ENCODE peak calls at places on chromosome 13, in four cellular contexts. X, O, A and S are unnamed samples.

GRCh38 chr13:65697843-65698242 is 1532.3 kb downstream of the PCDH9 start:
- DNase-seq in X (no peak), A (no peak), O (no peak), S (no peak)

GRCh38 chr13:94712812-94713555 is 639 bp upstream of the SOX21 start:
- DNase-seq in X (peak), A (no peak), O (no peak), S (peak)

GRCh38 chr13:58043971-58044370 is 412.4 kb downstream of the PCDH17 start:
- DNase-seq in X (no peak), A (no peak), O (no peak), S (no peak)

GRCh38 chr13:110915874-110916670 is 1.2 kb upstream of the ANKRD10 start:
- DNase-seq in A (no peak), X (no peak), O (no peak), S (no peak)

GRCh38 chr13:109096101-109096500 is 466.7 kb downstream of the MYO16 start:
- DNase-seq in A (no peak), O (no peak), X (no peak), S (no peak)

GRCh38 chr13:41613984-41614581 is 156.7 kb downstream of the RGCC start:
- DNase-seq in A (no peak), X (no peak), O (no peak), S (no peak)

GRCh38 chr13:31538067-31539042 is 201.0 kb upstream of the RXFP2 start:
- DNase-seq in A (no peak), O (peak), X (no peak), S (no peak)

GRCh38 chr13:106047859-106048258 is 487.6 kb downstream of the EFNB2 start:
- DNase-seq in O (no peak), X (no peak), A (no peak), S (no peak)

GRCh38 chr13:69565334-69565733 is 542.3 kb upstream of the ATXN8OS start:
- DNase-seq in A (no peak), O (peak), X (no peak), S (no peak)

GRCh38 chr13:88656751-88657150 is 985.6 kb downstream of the SLITRK5 start:
- DNase-seq in O (no peak), X (no peak), A (no peak), S (no peak)

GRCh38 chr13:77779461-77780272 is 82.2 kb downstream of the SLAIN1 start:
- DNase-seq in A (no peak), X (no peak), O (peak), S (peak)

GRCh38 chr13:64453831-64454230 is 2776.3 kb downstream of the PCDH9 start:
- DNase-seq in O (no peak), A (no peak), X (no peak), S (no peak)

GRCh38 chr13:94248454-94249233 is 230.8 kb downstream of the DCT start:
- DNase-seq in O (no peak), A (no peak), X (no peak), S (no peak)

GRCh38 chr13:52003551-52003950 is 7.7 kb downstream of the ATP7B start:
- DNase-seq in O (peak), A (no peak), X (no peak), S (no peak)

GRCh38 chr13:34512811-34513210 is 429.3 kb upstream of the NBEA start:
- DNase-seq in O (no peak), X (no peak), A (no peak), S (no peak)

GRCh38 chr13:52128714-52129700 is at the start of gene NEK5:
- DNase-seq in O (peak), A (peak), X (peak), S (peak)

GRCh38 chr13:112078879-112079526 is 12.1 kb downstream of the SOX1 start:
- DNase-seq in O (no peak), A (no peak), X (no peak), S (no peak)

GRCh38 chr13:111232191-111232590 is 88.3 kb upstream of the TEX29 start:
- DNase-seq in X (no peak), A (no peak), O (no peak), S (no peak)

GRCh38 chr13:79547821-79548220 is 66.9 kb downstream of the NDFIP2 start:
- DNase-seq in X (no peak), O (no peak), A (no peak), S (no peak)

GRCh38 chr13:26529441-26529840 is 28.0 kb upstream of the WASF3 start:
- DNase-seq in X (no peak), A (peak), O (peak), S (no peak)

GRCh38 chr13:113922412-113923118 is 51.3 kb downstream of the C13orf46 start:
- DNase-seq in A (no peak), O (no peak), X (no peak), S (no peak)

GRCh38 chr13:39656325-39656677 is 839 bp downstream of the COG6 start:
- DNase-seq in X (no peak), O (no peak), A (no peak), S (no peak)

GRCh38 chr13:36438594-36439483 is 6.5 kb downstream of the CCNA1 start:
- DNase-seq in O (no peak), X (no peak), A (no peak), S (no peak)

GRCh38 chr13:93151277-93151676 is 75.3 kb upstream of the GPC6 start:
- DNase-seq in A (no peak), O (no peak), X (no peak), S (no peak)

GRCh38 chr13:45718992-45719391 is 16.9 kb downstream of the CBY2 start:
- DNase-seq in X (no peak), O (no peak), A (no peak), S (no peak)

GRCh38 chr13:113917523-113918371 is 53.9 kb upstream of the GAS6 start:
- DNase-seq in A (no peak), X (no peak), O (no peak), S (no peak)